ENCODE peak calls at places on chromosomes 7 and 10, in seven cellular contexts. One of them, this sample, is unnamed.

GRCh38 chr10:3631709-3632330 is 153.2 kb downstream of the KLF6 start:
- DNase-seq in A549: no peak
- DNase-seq in NB4: no peak
- DNase-seq in heart left ventricle: no peak
- DNase-seq in K562: no peak
- DNase-seq in esophagus squamous epithelium: no peak
- DNase-seq in GM12878: no peak
- DNase-seq in this sample: no peak

GRCh38 chr10:109996766-109997171 is 11.0 kb upstream of the ADD3 start:
- DNase-seq in A549: no peak
- DNase-seq in GM12878: no peak
- DNase-seq in NB4: no peak
- DNase-seq in esophagus squamous epithelium: no peak
- DNase-seq in K562: no peak
- DNase-seq in heart left ventricle: no peak
- DNase-seq in this sample: no peak

GRCh38 chr7:158827411-158828342 is 1.6 kb downstream of the ESYT2 start:
- DNase-seq in NB4: peak
- DNase-seq in A549: peak
- DNase-seq in esophagus squamous epithelium: no peak
- DNase-seq in heart left ventricle: no peak
- DNase-seq in GM12878: no peak
- DNase-seq in K562: peak
- DNase-seq in this sample: no peak

GRCh38 chr7:128302110-128302509 is 41.6 kb downstream of the RBM28 start:
- DNase-seq in esophagus squamous epithelium: no peak
- DNase-seq in A549: no peak
- DNase-seq in GM12878: no peak
- DNase-seq in K562: no peak
- DNase-seq in NB4: no peak
- DNase-seq in heart left ventricle: peak
- DNase-seq in this sample: no peak

GRCh38 chr10:124598773-124599587 is 137.4 kb downstream of the LHPP start:
- DNase-seq in A549: no peak
- DNase-seq in K562: no peak
- DNase-seq in heart left ventricle: no peak
- DNase-seq in GM12878: no peak
- DNase-seq in esophagus squamous epithelium: no peak
- DNase-seq in NB4: no peak
- DNase-seq in this sample: no peak

GRCh38 chr7:148939128-148939747 is 55.1 kb upstream of the EZH2 start:
- DNase-seq in heart left ventricle: no peak
- DNase-seq in NB4: no peak
- DNase-seq in A549: no peak
- DNase-seq in K562: no peak
- DNase-seq in esophagus squamous epithelium: no peak
- DNase-seq in GM12878: no peak
- DNase-seq in this sample: no peak

GRCh38 chr7:85023066-85023687 is 163.7 kb downstream of the SEMA3D start:
- DNase-seq in K562: peak
- DNase-seq in NB4: peak
- DNase-seq in A549: no peak
- DNase-seq in GM12878: no peak
- DNase-seq in heart left ventricle: no peak
- DNase-seq in esophagus squamous epithelium: no peak
- DNase-seq in this sample: peak

GRCh38 chr7:25658375-25658774 is 430.1 kb upstream of the NPVF start:
- DNase-seq in heart left ventricle: no peak
- DNase-seq in NB4: no peak
- DNase-seq in K562: no peak
- DNase-seq in esophagus squamous epithelium: no peak
- DNase-seq in GM12878: no peak
- DNase-seq in A549: no peak
- DNase-seq in this sample: no peak

GRCh38 chr10:51176976-51177690 is 102.8 kb downstream of the PRKG1 start:
- DNase-seq in esophagus squamous epithelium: no peak
- DNase-seq in K562: no peak
- DNase-seq in GM12878: no peak
- DNase-seq in A549: no peak
- DNase-seq in NB4: no peak
- DNase-seq in heart left ventricle: no peak
- DNase-seq in this sample: no peak

DNA sequence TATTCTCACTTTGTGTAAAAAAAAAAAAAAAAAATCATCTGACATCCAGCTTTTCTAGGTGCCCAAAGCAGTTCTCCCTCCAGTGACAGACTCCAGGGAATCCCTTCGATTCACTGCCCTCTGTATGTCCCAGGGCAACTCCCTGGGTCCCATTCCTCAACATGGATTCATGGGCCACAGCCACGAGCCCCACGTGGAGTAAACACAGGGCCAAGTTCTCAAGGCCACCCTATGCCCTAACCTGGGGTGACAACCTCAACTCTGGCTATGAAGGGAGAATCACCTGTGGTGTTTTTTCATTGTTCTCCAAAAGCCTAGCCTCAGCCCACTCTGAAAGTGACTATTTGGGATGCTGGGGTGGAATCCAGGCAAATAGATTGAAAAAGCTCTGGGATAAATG is 3.4 kb downstream of the BNIP3 start:
- DNase-seq in heart left ventricle: no peak
- DNase-seq in A549: no peak
- DNase-seq in NB4: no peak
- DNase-seq in esophagus squamous epithelium: no peak
- DNase-seq in K562: no peak
- DNase-seq in GM12878: no peak
- DNase-seq in this sample: no peak
- TF ChIP-seq CTCF in heart left ventricle: no peak
- TF ChIP-seq CTCF in A549: no peak
- TF ChIP-seq CTCF in NB4: no peak
- TF ChIP-seq CTCF in esophagus squamous epithelium: no peak
- TF ChIP-seq CTCF in K562: no peak
- TF ChIP-seq CTCF in GM12878: no peak
- TF ChIP-seq CTCF in this sample: no peak

DNA sequence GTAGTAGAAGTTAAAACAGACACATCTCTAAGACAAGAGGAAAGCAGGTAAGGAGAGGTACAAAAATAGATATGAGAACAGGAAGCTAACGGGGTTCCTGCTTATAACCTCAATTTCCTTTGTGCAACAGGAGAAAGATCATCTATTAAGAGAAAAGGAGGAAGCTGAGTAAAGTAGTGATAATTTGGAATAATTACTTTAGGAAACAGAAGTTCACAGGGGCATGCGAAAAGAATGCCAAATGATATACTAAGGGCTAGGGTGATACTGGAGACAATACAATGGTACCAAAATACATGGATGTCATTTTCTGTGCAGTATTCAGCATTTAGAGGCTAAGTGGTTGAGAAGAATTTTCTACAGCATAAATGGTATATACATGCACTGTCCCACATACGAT is 108.8 kb downstream of the NRBF2 start:
- DNase-seq in GM12878: no peak
- DNase-seq in heart left ventricle: no peak
- DNase-seq in A549: no peak
- DNase-seq in K562: no peak
- DNase-seq in NB4: peak
- DNase-seq in esophagus squamous epithelium: no peak
- DNase-seq in this sample: no peak
- TF ChIP-seq POLR2A in GM12878: no peak
- TF ChIP-seq POLR2A in heart left ventricle: no peak
- TF ChIP-seq POLR2A in A549: no peak
- TF ChIP-seq POLR2A in K562: no peak
- TF ChIP-seq POLR2A in NB4: no peak
- TF ChIP-seq POLR2A in esophagus squamous epithelium: no peak
- TF ChIP-seq POLR2A in this sample: no peak

DNA sequence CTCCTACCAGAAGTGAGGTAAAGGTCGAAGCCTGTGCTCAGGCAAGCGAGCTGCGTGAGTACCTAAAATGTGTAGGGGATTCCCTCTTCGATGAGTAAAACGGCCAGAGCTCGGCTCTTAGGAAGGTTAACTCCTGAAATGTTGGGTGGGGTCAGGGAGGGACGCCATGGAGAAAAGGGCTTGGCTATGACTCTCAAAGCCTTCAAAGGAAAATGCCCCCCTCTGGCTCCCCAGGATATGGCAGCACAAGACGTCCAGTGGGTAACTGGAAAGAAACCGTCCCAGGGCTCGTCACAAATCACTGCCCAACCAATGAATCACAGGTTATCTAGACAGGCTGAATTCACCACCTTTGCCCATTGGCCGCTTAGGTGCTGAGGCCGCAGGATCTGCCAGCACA is 58.0 kb downstream of the CALML3 start:
- DNase-seq in GM12878: no peak
- DNase-seq in A549: no peak
- DNase-seq in heart left ventricle: no peak
- DNase-seq in NB4: no peak
- DNase-seq in esophagus squamous epithelium: no peak
- DNase-seq in K562: peak
- DNase-seq in this sample: no peak
- TF ChIP-seq CTCF in GM12878: no peak
- TF ChIP-seq CTCF in A549: no peak
- TF ChIP-seq CTCF in heart left ventricle: no peak
- TF ChIP-seq CTCF in NB4: no peak
- TF ChIP-seq CTCF in esophagus squamous epithelium: peak
- TF ChIP-seq CTCF in K562: peak
- TF ChIP-seq CTCF in this sample: no peak

GRCh38 chr10:73625004-73625883 is 16.0 kb downstream of the MYOZ1 start:
- DNase-seq in NB4: peak
- DNase-seq in A549: peak
- DNase-seq in GM12878: no peak
- DNase-seq in heart left ventricle: no peak
- DNase-seq in esophagus squamous epithelium: no peak
- DNase-seq in K562: peak
- DNase-seq in this sample: peak

GRCh38 chr10:73628405-73628804 is 12.9 kb downstream of the MYOZ1 start:
- DNase-seq in heart left ventricle: no peak
- DNase-seq in GM12878: no peak
- DNase-seq in esophagus squamous epithelium: no peak
- DNase-seq in K562: no peak
- DNase-seq in NB4: no peak
- DNase-seq in A549: no peak
- DNase-seq in this sample: no peak

GRCh38 chr10:73629165-73629564 is 12.1 kb downstream of the MYOZ1 start:
- DNase-seq in NB4: no peak
- DNase-seq in K562: no peak
- DNase-seq in esophagus squamous epithelium: no peak
- DNase-seq in GM12878: no peak
- DNase-seq in heart left ventricle: no peak
- DNase-seq in A549: no peak
- DNase-seq in this sample: no peak

GRCh38 chr10:73627300-73627699 is 14.0 kb downstream of the MYOZ1 start:
- DNase-seq in GM12878: no peak
- DNase-seq in A549: no peak
- DNase-seq in esophagus squamous epithelium: no peak
- DNase-seq in heart left ventricle: no peak
- DNase-seq in NB4: no peak
- DNase-seq in K562: peak
- DNase-seq in this sample: no peak

DNA sequence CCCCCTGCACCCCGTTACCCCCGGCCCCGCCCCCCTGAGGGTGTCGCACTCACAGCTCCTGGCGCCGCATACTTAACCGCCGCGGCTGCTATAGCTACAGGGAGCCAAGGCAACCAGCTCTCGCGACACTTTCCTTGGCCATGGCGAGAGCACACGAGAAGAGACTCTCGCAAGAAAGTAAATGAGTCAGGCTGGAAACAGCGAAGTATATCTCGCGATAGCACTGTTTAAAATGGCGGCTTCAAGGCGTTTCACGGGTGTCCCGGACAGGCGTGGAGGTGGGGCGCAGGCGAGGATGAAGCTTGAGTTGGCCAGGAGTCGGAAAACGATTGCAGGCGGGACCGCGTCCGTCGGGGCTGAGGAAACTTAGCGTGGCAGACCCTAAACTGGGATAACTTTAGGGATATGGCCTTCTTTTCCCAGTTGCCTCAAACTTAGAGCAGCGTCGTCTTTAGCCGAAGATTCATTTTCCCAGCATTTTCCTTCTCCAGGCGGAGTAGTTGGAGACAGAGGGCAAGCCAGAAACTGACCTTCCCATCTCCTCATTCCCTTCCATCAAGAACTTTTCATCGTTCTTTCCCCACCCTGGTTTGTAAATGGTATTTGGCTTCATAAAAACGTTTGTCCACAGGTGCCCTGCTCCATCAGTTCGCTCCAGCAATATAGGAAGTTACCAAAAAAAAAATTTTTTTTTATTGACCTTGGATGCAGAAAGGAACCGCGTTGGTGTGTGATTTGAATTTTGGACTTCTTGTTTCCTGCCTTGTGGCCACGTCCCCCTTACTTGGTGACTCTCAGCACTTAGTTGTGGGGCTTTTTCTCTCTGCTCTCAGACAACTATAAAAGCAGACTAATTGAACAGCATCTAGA is 15.2 kb downstream of the MYOZ1 start:
- DNase-seq in K562: peak
- DNase-seq in esophagus squamous epithelium: peak
- DNase-seq in A549: peak
- DNase-seq in NB4: peak
- DNase-seq in GM12878: peak
- DNase-seq in heart left ventricle: peak
- DNase-seq in this sample: peak
- TF ChIP-seq POLR2A in K562: peak
- TF ChIP-seq POLR2A in esophagus squamous epithelium: no peak
- TF ChIP-seq POLR2A in A549: peak
- TF ChIP-seq POLR2A in NB4: peak
- TF ChIP-seq POLR2A in GM12878: peak
- TF ChIP-seq POLR2A in heart left ventricle: no peak
- TF ChIP-seq POLR2A in this sample: peak

This sample was measured in testis.